ENCODE peak calls at places on chromosomes 1 and 21, in nine cellular contexts. C is iPS DF 19.7; X is spleen; K is Caki2; N is stimulated activated CD8-positive, alpha-beta memory T cell treated with anti-CD3 and anti-CD28 coated beads, Interleukin-2, amount 100 ng/mL, for 1 hour; L is kidney; M is Daoy; S is activated CD4-positive, CD25-positive, alpha-beta regulatory T cell; W is endodermal cell. I is an unnamed sample.

GRCh38 chr1:1455366-1455884 is 5.9 kb downstream of the ATAD3C start:
- DNase-seq in X (no peak), M (no peak), C (no peak), N (no peak), S (no peak), L (no peak), K (no peak), W (no peak), I (no peak)

GRCh38 chr1:202010042-202011015 is at the start of gene ELF3:
- DNase-seq in L (peak; percentile 95), C (peak; percentile 99), K (peak; percentile 99), W (peak; percentile 97), N (no peak), X (peak; percentile 61), S (no peak), M (peak; percentile 85), I (no peak)

GRCh38 chr1:94542088-94542671 is 621 bp upstream of the F3 start:
- DNase-seq in M (peak; percentile 56), S (no peak), X (peak; percentile 75), N (no peak), C (no peak), L (peak; percentile 80), K (no peak), W (peak; percentile 75), I (no peak)

GRCh38 chr1:210654176-210654786 is 325.6 kb downstream of the HHAT start:
- DNase-seq in C (no peak), X (no peak), L (no peak), M (peak; percentile 55), W (no peak), K (peak; percentile 19), S (no peak), N (no peak), I (no peak)

GRCh38 chr1:180522204-180522497 is 19.8 kb upstream of the ACBD6 start:
- DNase-seq in N (no peak), K (no peak), X (no peak), C (no peak), W (peak; percentile 69), S (no peak), L (no peak), M (no peak), I (peak; percentile 90)

GRCh38 chr1:46539968-46540367 is 11.5 kb downstream of the KNCN start:
- DNase-seq in K (no peak), M (peak; percentile 77), W (no peak), X (no peak), C (no peak), S (no peak), L (peak; percentile 27), N (no peak), I (no peak)

GRCh38 chr1:30732277-30732996 is 9.1 kb upstream of the MATN1 start:
- DNase-seq in L (peak; percentile 68), M (peak; percentile 38), X (no peak), N (no peak), C (no peak), K (no peak), W (no peak), S (no peak), I (no peak)

GRCh38 chr1:63662846-63663245 is 69.6 kb downstream of the PGM1 start:
- DNase-seq in L (no peak), W (peak; percentile 75), M (peak; percentile 97), N (no peak), K (peak; percentile 47), C (peak; percentile 63), S (no peak), X (no peak), I (no peak)

GRCh38 chr1:231395051-231395995 is 26.8 kb downstream of the EGLN1 start:
- DNase-seq in W (no peak), C (no peak), X (no peak), N (no peak), K (peak; percentile 88), L (no peak), M (peak; percentile 92), S (no peak), I (peak; percentile 73)

GRCh38 chr1:115492880-115493279 is 148.9 kb upstream of the VANGL1 start:
- DNase-seq in N (no peak), C (no peak), M (peak; percentile 81), W (no peak), X (no peak), K (no peak), S (no peak), L (no peak), I (no peak)

GRCh38 chr1:199029401-199029800 is 390.6 kb downstream of the PTPRC start:
- DNase-seq in M (no peak), W (no peak), S (no peak), N (no peak), C (no peak), L (no peak), K (no peak), X (no peak), I (no peak)

GRCh38 chr1:240149488-240150094 is 57.9 kb downstream of the FMN2 start:
- DNase-seq in C (no peak), M (peak; percentile 17), S (no peak), X (no peak), N (no peak), K (peak; percentile 26), L (no peak), W (no peak), I (peak; percentile 48)

GRCh38 chr1:94068096-94068830 is 52.7 kb downstream of the ABCA4 start:
- DNase-seq in S (no peak), N (no peak), M (peak; percentile 83), K (peak; percentile 56), X (no peak), W (peak; percentile 49), C (no peak), L (no peak), I (no peak)

GRCh38 chr1:55275976-55276375 is 60.8 kb upstream of the USP24 start:
- DNase-seq in L (no peak), C (no peak), M (no peak), K (no peak), S (no peak), W (no peak), N (no peak), X (no peak), I (no peak)

GRCh38 chr1:116092752-116093489 is 18.3 kb upstream of the MAB21L3 start:
- DNase-seq in K (no peak), X (no peak), W (no peak), N (no peak), L (no peak), M (no peak), S (no peak), C (no peak), I (no peak)

GRCh38 chr21:17759546-17760178 is 59.5 kb downstream of the C21orf91 start:
- DNase-seq in C (no peak), X (no peak), L (no peak), K (no peak), N (no peak), S (no peak), W (no peak), M (no peak), I (no peak)

GRCh38 chr1:101144868-101145808 is 91.7 kb upstream of the S1PR1 start:
- DNase-seq in M (no peak), N (no peak), S (no peak), C (no peak), X (no peak), W (no peak), K (no peak), L (no peak), I (no peak)

GRCh38 chr1:246482780-246483179 is 24.3 kb downstream of the SMYD3 start:
- DNase-seq in L (no peak), K (no peak), W (no peak), C (no peak), X (no peak), N (no peak), M (no peak), S (no peak), I (no peak)

GRCh38 chr1:229024528-229025119 is 246.3 kb upstream of the RAB4A start:
- DNase-seq in X (no peak), C (no peak), M (peak; percentile 89), N (no peak), K (peak; percentile 65), W (peak; percentile 75), L (peak; percentile 78), S (no peak), I (peak; percentile 83)

GRCh38 chr21:41422546-41423372 is 3.3 kb upstream of the MX1 start:
- DNase-seq in L (no peak), M (no peak), X (no peak), N (no peak), S (no peak), K (no peak), W (no peak), C (no peak), I (no peak)

GRCh38 chr1:247243738-247244137 is 12.1 kb upstream of the VN1R5 start:
- DNase-seq in M (no peak), S (no peak), L (no peak), K (no peak), C (no peak), W (no peak), X (no peak), N (no peak), I (no peak)

GRCh38 chr1:40784141-40784770 is 669 bp downstream of the KCNQ4 start:
- DNase-seq in N (no peak), L (no peak), W (peak; percentile 81), S (no peak), X (peak; percentile 72), M (no peak), C (no peak), K (no peak), I (no peak)

GRCh38 chr21:36087362-36088138 is 17.7 kb downstream of the CBR1 start:
- DNase-seq in C (no peak), K (no peak), M (no peak), W (peak; percentile 63), S (no peak), L (no peak), N (no peak), X (no peak), I (no peak)

GRCh38 chr21:42079008-42079938 is 8.2 kb downstream of the UMODL1 start:
- DNase-seq in N (no peak), X (peak; percentile 66), C (no peak), W (no peak), K (no peak), L (peak; percentile 69), M (no peak), S (no peak), I (no peak)

GRCh38 chr1:183092350-183092749 is 69.1 kb downstream of the LAMC1 start:
- DNase-seq in L (no peak), S (no peak), C (no peak), N (no peak), K (no peak), X (no peak), W (no peak), M (no peak), I (no peak)

GRCh38 chr1:59230622-59231021 is 66.3 kb upstream of the FGGY start:
- DNase-seq in C (no peak), K (no peak), N (no peak), M (no peak), W (no peak), X (no peak), S (no peak), L (no peak), I (no peak)

I was measured in NCI-H460.